ENCODE peak calls at places on chromosomes 11 and 22, in seven cellular contexts. M is activated T-helper 1 cell treated with anti-CD3 and anti-CD28 coated beads, Interleukin-12 subunit alpha, Interleukin-12 subunit beta, Interleukin-2, Interleukin-4 antibody, amounts not matched to agents 30 ng/mL and 10 ng/mL and 1 ng/mL, durations not matched to agents 14 hours and 24 hours and 36 hours; Q is NAMALWA; W is stimulated activated CD8-positive, alpha-beta memory T cell treated with anti-CD3 and anti-CD28 coated beads, Interleukin-2, amount 100 ng/mL, for 1 hour; X is HTR-8/SVneo; Y is uterus; A is activated CD4-positive, alpha-beta T cell treated with anti-CD3 and anti-CD28 coated beads, Interleukin-2, amount 50 U/mL, for 1 hour. V is an unnamed sample.

GRCh38 chr11:14499178-14499559 is 442 bp downstream of the COPB1 start:
- DNase-seq in M (no peak), Q (peak; percentile 60), W (no peak), X (peak; percentile 19), Y (peak; percentile 30), A (peak; percentile 37), V (no peak)

GRCh38 chr11:70696564-70696963 is 298.2 kb downstream of the CTTN start:
- DNase-seq in M (no peak), Q (no peak), W (no peak), X (no peak), Y (no peak), A (no peak), V (no peak)

GRCh38 chr11:14539867-14540475 is 19.8 kb upstream of the PSMA1 start:
- DNase-seq in M (no peak), Q (no peak), W (no peak), X (no peak), Y (no peak), A (no peak), V (no peak)

GRCh38 chr11:48002565-48002964 is 22.2 kb downstream of the PTPRJ start:
- DNase-seq in M (no peak), Q (no peak), W (no peak), X (no peak), Y (no peak), A (no peak), V (no peak)

GRCh38 chr11:27234043-27234668 is 128.9 kb downstream of the CCDC34 start:
- DNase-seq in M (no peak), Q (peak; percentile 79), W (no peak), X (peak; percentile 50), Y (peak; percentile 80), A (no peak), V (no peak)

GRCh38 chr22:20494978-20495860 is at the start of gene KLHL22:
- DNase-seq in M (peak; percentile 12), Q (peak; percentile 35), W (no peak), X (no peak), Y (peak; percentile 34), A (peak; percentile 12), V (no peak)

GRCh38 chr22:35023692-35024363 is 42.1 kb upstream of the ISX start:
- DNase-seq in M (peak; percentile 39), Q (peak; percentile 63), W (no peak), X (peak; percentile 11), Y (peak; percentile 24), A (peak; percentile 45), V (no peak)

GRCh38 chr22:30298005-30298701 is 8.8 kb upstream of the CASTOR1 start:
- DNase-seq in M (no peak), Q (no peak), W (no peak), X (no peak), Y (no peak), A (no peak), V (no peak)

GRCh38 chr11:86637976-86638375 is 34.4 kb downstream of the ME3 start:
- DNase-seq in M (peak; percentile 40), Q (no peak), W (no peak), X (no peak), Y (no peak), A (no peak), V (no peak)

GRCh38 chr11:107821199-107821926 is 37.2 kb downstream of the SLC35F2 start:
- DNase-seq in M (no peak), Q (no peak), W (no peak), X (no peak), Y (no peak), A (no peak), V (no peak)

GRCh38 chr22:32079110-32080089 is 36.3 kb downstream of the SLC5A1 start:
- DNase-seq in M (no peak), Q (no peak), W (no peak), X (peak; percentile 57), Y (no peak), A (no peak), V (no peak)

GRCh38 chr11:46122955-46123354 is 1.7 kb upstream of the PHF21A start:
- DNase-seq in M (no peak), Q (no peak), W (no peak), X (no peak), Y (no peak), A (no peak), V (no peak)

GRCh38 chr11:124109377-124109776 is 5.9 kb upstream of the VWA5A start:
- DNase-seq in M (no peak), Q (no peak), W (no peak), X (no peak), Y (no peak), A (no peak), V (no peak)

GRCh38 chr11:65419773-65420481 is 2.7 kb upstream of the NEAT1 start:
- DNase-seq in M (peak; percentile 70), Q (peak; percentile 71), W (no peak), X (no peak), Y (peak; percentile 96), A (peak; percentile 51), V (peak; percentile 98)

GRCh38 chr11:47510231-47510630 is 42.7 kb downstream of the CELF1 start:
- DNase-seq in M (no peak), Q (no peak), W (no peak), X (no peak), Y (no peak), A (no peak), V (no peak)

GRCh38 chr11:3723014-3723708 is 52.0 kb upstream of the CHRNA10 start:
- DNase-seq in M (no peak), Q (no peak), W (no peak), X (peak; percentile 54), Y (peak; percentile 28), A (no peak), V (no peak)

V was measured in coronary artery.